ENCODE peak calls at places on chromosomes 4 and X, in ten cellular contexts. One of them, this sample, is unnamed.

GRCh38 chr4:58163172-58163571 is 1053.0 kb upstream of the IGFBP7 start:
- DNase-seq in hepatic stellate cell: no peak
- DNase-seq in amygdala: no peak
- DNase-seq in NCI-H2029: no peak
- DNase-seq in stimulated activated naive CD8-positive, alpha-beta T cell treated with anti-CD3 and anti-CD28 coated beads, Interleukin-15, Interleukin-2, amounts not matched to agents 100 U/mL and 50 U/mL, for 24 hours: no peak
- DNase-seq in HS-5: no peak
- DNase-seq in activated CD4-positive, alpha-beta T cell treated with anti-CD3 and anti-CD28 coated beads, Interleukin-2, amount 10 ng/mL, durations not matched to agents 24 days and 14 days: no peak
- DNase-seq in WTC11: no peak
- DNase-seq in sciatic nerve: no peak
- DNase-seq in CD4-positive, CD25-positive, alpha-beta regulatory T cell: no peak
- DNase-seq in this sample: no peak

GRCh38 chrX:16671005-16671404 is 21.0 kb downstream of the S100G start:
- DNase-seq in NCI-H2029: no peak
- DNase-seq in sciatic nerve: no peak
- DNase-seq in hepatic stellate cell: peak
- DNase-seq in activated CD4-positive, alpha-beta T cell treated with anti-CD3 and anti-CD28 coated beads, Interleukin-2, amount 10 ng/mL, durations not matched to agents 24 days and 14 days: peak
- DNase-seq in amygdala: peak
- DNase-seq in CD4-positive, CD25-positive, alpha-beta regulatory T cell: peak
- DNase-seq in stimulated activated naive CD8-positive, alpha-beta T cell treated with anti-CD3 and anti-CD28 coated beads, Interleukin-15, Interleukin-2, amounts not matched to agents 100 U/mL and 50 U/mL, for 24 hours: peak
- DNase-seq in HS-5: no peak
- DNase-seq in WTC11: no peak
- DNase-seq in this sample: no peak

GRCh38 chr4:189769131-189769530 is 171.5 kb upstream of the FRG1 start:
- DNase-seq in HS-5: no peak
- DNase-seq in hepatic stellate cell: no peak
- DNase-seq in NCI-H2029: no peak
- DNase-seq in WTC11: no peak
- DNase-seq in CD4-positive, CD25-positive, alpha-beta regulatory T cell: no peak
- DNase-seq in activated CD4-positive, alpha-beta T cell treated with anti-CD3 and anti-CD28 coated beads, Interleukin-2, amount 10 ng/mL, durations not matched to agents 24 days and 14 days: no peak
- DNase-seq in amygdala: no peak
- DNase-seq in sciatic nerve: no peak
- DNase-seq in stimulated activated naive CD8-positive, alpha-beta T cell treated with anti-CD3 and anti-CD28 coated beads, Interleukin-15, Interleukin-2, amounts not matched to agents 100 U/mL and 50 U/mL, for 24 hours: no peak
- DNase-seq in this sample: no peak

GRCh38 chr4:82799006-82799881 is 648 bp upstream of the SCD5 start:
- DNase-seq in WTC11: no peak
- DNase-seq in hepatic stellate cell: no peak
- DNase-seq in stimulated activated naive CD8-positive, alpha-beta T cell treated with anti-CD3 and anti-CD28 coated beads, Interleukin-15, Interleukin-2, amounts not matched to agents 100 U/mL and 50 U/mL, for 24 hours: peak
- DNase-seq in CD4-positive, CD25-positive, alpha-beta regulatory T cell: peak
- DNase-seq in NCI-H2029: no peak
- DNase-seq in HS-5: no peak
- DNase-seq in amygdala: peak
- DNase-seq in sciatic nerve: no peak
- DNase-seq in activated CD4-positive, alpha-beta T cell treated with anti-CD3 and anti-CD28 coated beads, Interleukin-2, amount 10 ng/mL, durations not matched to agents 24 days and 14 days: peak
- DNase-seq in this sample: no peak

GRCh38 chr4:88672987-88673386 is 24.6 kb downstream of the NAP1L5 start:
- DNase-seq in NCI-H2029: peak
- DNase-seq in WTC11: peak
- DNase-seq in hepatic stellate cell: no peak
- DNase-seq in CD4-positive, CD25-positive, alpha-beta regulatory T cell: peak
- DNase-seq in stimulated activated naive CD8-positive, alpha-beta T cell treated with anti-CD3 and anti-CD28 coated beads, Interleukin-15, Interleukin-2, amounts not matched to agents 100 U/mL and 50 U/mL, for 24 hours: peak
- DNase-seq in activated CD4-positive, alpha-beta T cell treated with anti-CD3 and anti-CD28 coated beads, Interleukin-2, amount 10 ng/mL, durations not matched to agents 24 days and 14 days: peak
- DNase-seq in amygdala: peak
- DNase-seq in sciatic nerve: no peak
- DNase-seq in HS-5: no peak
- DNase-seq in this sample: no peak

GRCh38 chrX:120308558-120308957 is 2.7 kb downstream of the TMEM255A start:
- DNase-seq in activated CD4-positive, alpha-beta T cell treated with anti-CD3 and anti-CD28 coated beads, Interleukin-2, amount 10 ng/mL, durations not matched to agents 24 days and 14 days: no peak
- DNase-seq in NCI-H2029: no peak
- DNase-seq in sciatic nerve: no peak
- DNase-seq in amygdala: no peak
- DNase-seq in hepatic stellate cell: no peak
- DNase-seq in WTC11: peak
- DNase-seq in HS-5: no peak
- DNase-seq in CD4-positive, CD25-positive, alpha-beta regulatory T cell: no peak
- DNase-seq in stimulated activated naive CD8-positive, alpha-beta T cell treated with anti-CD3 and anti-CD28 coated beads, Interleukin-15, Interleukin-2, amounts not matched to agents 100 U/mL and 50 U/mL, for 24 hours: no peak
- DNase-seq in this sample: no peak

GRCh38 chrX:3046253-3046909 is 5.1 kb downstream of the ARSF start:
- DNase-seq in NCI-H2029: no peak
- DNase-seq in HS-5: no peak
- DNase-seq in WTC11: no peak
- DNase-seq in amygdala: no peak
- DNase-seq in CD4-positive, CD25-positive, alpha-beta regulatory T cell: no peak
- DNase-seq in sciatic nerve: no peak
- DNase-seq in hepatic stellate cell: no peak
- DNase-seq in stimulated activated naive CD8-positive, alpha-beta T cell treated with anti-CD3 and anti-CD28 coated beads, Interleukin-15, Interleukin-2, amounts not matched to agents 100 U/mL and 50 U/mL, for 24 hours: no peak
- DNase-seq in activated CD4-positive, alpha-beta T cell treated with anti-CD3 and anti-CD28 coated beads, Interleukin-2, amount 10 ng/mL, durations not matched to agents 24 days and 14 days: peak
- DNase-seq in this sample: no peak

GRCh38 chrX:120429776-120430535 is 39.1 kb downstream of the LAMP2 start:
- DNase-seq in HS-5: no peak
- DNase-seq in stimulated activated naive CD8-positive, alpha-beta T cell treated with anti-CD3 and anti-CD28 coated beads, Interleukin-15, Interleukin-2, amounts not matched to agents 100 U/mL and 50 U/mL, for 24 hours: no peak
- DNase-seq in sciatic nerve: no peak
- DNase-seq in activated CD4-positive, alpha-beta T cell treated with anti-CD3 and anti-CD28 coated beads, Interleukin-2, amount 10 ng/mL, durations not matched to agents 24 days and 14 days: no peak
- DNase-seq in CD4-positive, CD25-positive, alpha-beta regulatory T cell: no peak
- DNase-seq in WTC11: no peak
- DNase-seq in amygdala: no peak
- DNase-seq in hepatic stellate cell: no peak
- DNase-seq in NCI-H2029: no peak
- DNase-seq in this sample: no peak

GRCh38 chr4:153471691-153472080 is 5.5 kb downstream of the TMEM131L start:
- DNase-seq in hepatic stellate cell: no peak
- DNase-seq in amygdala: no peak
- DNase-seq in WTC11: no peak
- DNase-seq in NCI-H2029: no peak
- DNase-seq in sciatic nerve: no peak
- DNase-seq in HS-5: no peak
- DNase-seq in CD4-positive, CD25-positive, alpha-beta regulatory T cell: peak
- DNase-seq in activated CD4-positive, alpha-beta T cell treated with anti-CD3 and anti-CD28 coated beads, Interleukin-2, amount 10 ng/mL, durations not matched to agents 24 days and 14 days: peak
- DNase-seq in stimulated activated naive CD8-positive, alpha-beta T cell treated with anti-CD3 and anti-CD28 coated beads, Interleukin-15, Interleukin-2, amounts not matched to agents 100 U/mL and 50 U/mL, for 24 hours: peak
- DNase-seq in this sample: peak

GRCh38 chr4:140004580-140005314 is 149.2 kb downstream of the MAML3 start:
- DNase-seq in CD4-positive, CD25-positive, alpha-beta regulatory T cell: no peak
- DNase-seq in amygdala: peak
- DNase-seq in sciatic nerve: peak
- DNase-seq in hepatic stellate cell: peak
- DNase-seq in HS-5: no peak
- DNase-seq in activated CD4-positive, alpha-beta T cell treated with anti-CD3 and anti-CD28 coated beads, Interleukin-2, amount 10 ng/mL, durations not matched to agents 24 days and 14 days: no peak
- DNase-seq in stimulated activated naive CD8-positive, alpha-beta T cell treated with anti-CD3 and anti-CD28 coated beads, Interleukin-15, Interleukin-2, amounts not matched to agents 100 U/mL and 50 U/mL, for 24 hours: no peak
- DNase-seq in NCI-H2029: peak
- DNase-seq in WTC11: peak
- DNase-seq in this sample: no peak

GRCh38 chr4:36281384-36282106 is at the start of gene DTHD1:
- DNase-seq in sciatic nerve: no peak
- DNase-seq in activated CD4-positive, alpha-beta T cell treated with anti-CD3 and anti-CD28 coated beads, Interleukin-2, amount 10 ng/mL, durations not matched to agents 24 days and 14 days: no peak
- DNase-seq in NCI-H2029: no peak
- DNase-seq in amygdala: no peak
- DNase-seq in hepatic stellate cell: no peak
- DNase-seq in HS-5: no peak
- DNase-seq in CD4-positive, CD25-positive, alpha-beta regulatory T cell: peak
- DNase-seq in WTC11: no peak
- DNase-seq in stimulated activated naive CD8-positive, alpha-beta T cell treated with anti-CD3 and anti-CD28 coated beads, Interleukin-15, Interleukin-2, amounts not matched to agents 100 U/mL and 50 U/mL, for 24 hours: peak
- DNase-seq in this sample: no peak

GRCh38 chrX:128458888-128459287 is 406.7 kb upstream of the ACTRT1 start:
- DNase-seq in hepatic stellate cell: no peak
- DNase-seq in sciatic nerve: no peak
- DNase-seq in amygdala: no peak
- DNase-seq in CD4-positive, CD25-positive, alpha-beta regulatory T cell: no peak
- DNase-seq in stimulated activated naive CD8-positive, alpha-beta T cell treated with anti-CD3 and anti-CD28 coated beads, Interleukin-15, Interleukin-2, amounts not matched to agents 100 U/mL and 50 U/mL, for 24 hours: no peak
- DNase-seq in activated CD4-positive, alpha-beta T cell treated with anti-CD3 and anti-CD28 coated beads, Interleukin-2, amount 10 ng/mL, durations not matched to agents 24 days and 14 days: no peak
- DNase-seq in HS-5: no peak
- DNase-seq in WTC11: no peak
- DNase-seq in NCI-H2029: no peak
- DNase-seq in this sample: no peak

GRCh38 chrX:1463581-1464281 is 11.0 kb upstream of the ASMTL start:
- DNase-seq in HS-5: no peak
- DNase-seq in CD4-positive, CD25-positive, alpha-beta regulatory T cell: no peak
- DNase-seq in activated CD4-positive, alpha-beta T cell treated with anti-CD3 and anti-CD28 coated beads, Interleukin-2, amount 10 ng/mL, durations not matched to agents 24 days and 14 days: peak
- DNase-seq in stimulated activated naive CD8-positive, alpha-beta T cell treated with anti-CD3 and anti-CD28 coated beads, Interleukin-15, Interleukin-2, amounts not matched to agents 100 U/mL and 50 U/mL, for 24 hours: peak
- DNase-seq in sciatic nerve: no peak
- DNase-seq in amygdala: no peak
- DNase-seq in hepatic stellate cell: no peak
- DNase-seq in WTC11: no peak
- DNase-seq in NCI-H2029: no peak
- DNase-seq in this sample: no peak

GRCh38 chr4:11470709-11471441 is 42.2 kb upstream of the HS3ST1 start:
- DNase-seq in sciatic nerve: no peak
- DNase-seq in amygdala: no peak
- DNase-seq in WTC11: no peak
- DNase-seq in CD4-positive, CD25-positive, alpha-beta regulatory T cell: no peak
- DNase-seq in hepatic stellate cell: no peak
- DNase-seq in HS-5: no peak
- DNase-seq in NCI-H2029: no peak
- DNase-seq in activated CD4-positive, alpha-beta T cell treated with anti-CD3 and anti-CD28 coated beads, Interleukin-2, amount 10 ng/mL, durations not matched to agents 24 days and 14 days: peak
- DNase-seq in stimulated activated naive CD8-positive, alpha-beta T cell treated with anti-CD3 and anti-CD28 coated beads, Interleukin-15, Interleukin-2, amounts not matched to agents 100 U/mL and 50 U/mL, for 24 hours: peak
- DNase-seq in this sample: no peak

GRCh38 chr4:17646693-17647092 is 32.3 kb downstream of the MED28 start:
- DNase-seq in WTC11: no peak
- DNase-seq in CD4-positive, CD25-positive, alpha-beta regulatory T cell: no peak
- DNase-seq in NCI-H2029: peak
- DNase-seq in activated CD4-positive, alpha-beta T cell treated with anti-CD3 and anti-CD28 coated beads, Interleukin-2, amount 10 ng/mL, durations not matched to agents 24 days and 14 days: no peak
- DNase-seq in sciatic nerve: no peak
- DNase-seq in HS-5: no peak
- DNase-seq in hepatic stellate cell: no peak
- DNase-seq in amygdala: no peak
- DNase-seq in stimulated activated naive CD8-positive, alpha-beta T cell treated with anti-CD3 and anti-CD28 coated beads, Interleukin-15, Interleukin-2, amounts not matched to agents 100 U/mL and 50 U/mL, for 24 hours: no peak
- DNase-seq in this sample: no peak

GRCh38 chrX:46837543-46838481 is 969 bp downstream of the RP2 start:
- DNase-seq in CD4-positive, CD25-positive, alpha-beta regulatory T cell: peak
- DNase-seq in WTC11: no peak
- DNase-seq in amygdala: no peak
- DNase-seq in hepatic stellate cell: peak
- DNase-seq in HS-5: no peak
- DNase-seq in activated CD4-positive, alpha-beta T cell treated with anti-CD3 and anti-CD28 coated beads, Interleukin-2, amount 10 ng/mL, durations not matched to agents 24 days and 14 days: peak
- DNase-seq in stimulated activated naive CD8-positive, alpha-beta T cell treated with anti-CD3 and anti-CD28 coated beads, Interleukin-15, Interleukin-2, amounts not matched to agents 100 U/mL and 50 U/mL, for 24 hours: peak
- DNase-seq in NCI-H2029: no peak
- DNase-seq in sciatic nerve: no peak
- DNase-seq in this sample: no peak

GRCh38 chrX:136395271-136395670 is 92.5 kb upstream of the BRS3 start:
- DNase-seq in activated CD4-positive, alpha-beta T cell treated with anti-CD3 and anti-CD28 coated beads, Interleukin-2, amount 10 ng/mL, durations not matched to agents 24 days and 14 days: no peak
- DNase-seq in stimulated activated naive CD8-positive, alpha-beta T cell treated with anti-CD3 and anti-CD28 coated beads, Interleukin-15, Interleukin-2, amounts not matched to agents 100 U/mL and 50 U/mL, for 24 hours: no peak
- DNase-seq in NCI-H2029: no peak
- DNase-seq in CD4-positive, CD25-positive, alpha-beta regulatory T cell: no peak
- DNase-seq in WTC11: no peak
- DNase-seq in amygdala: no peak
- DNase-seq in hepatic stellate cell: no peak
- DNase-seq in sciatic nerve: no peak
- DNase-seq in HS-5: peak
- DNase-seq in this sample: no peak

GRCh38 chr4:105544517-105544916 is 7.9 kb upstream of the ARHGEF38 start:
- DNase-seq in WTC11: no peak
- DNase-seq in hepatic stellate cell: no peak
- DNase-seq in sciatic nerve: no peak
- DNase-seq in activated CD4-positive, alpha-beta T cell treated with anti-CD3 and anti-CD28 coated beads, Interleukin-2, amount 10 ng/mL, durations not matched to agents 24 days and 14 days: no peak
- DNase-seq in stimulated activated naive CD8-positive, alpha-beta T cell treated with anti-CD3 and anti-CD28 coated beads, Interleukin-15, Interleukin-2, amounts not matched to agents 100 U/mL and 50 U/mL, for 24 hours: no peak
- DNase-seq in CD4-positive, CD25-positive, alpha-beta regulatory T cell: no peak
- DNase-seq in amygdala: no peak
- DNase-seq in NCI-H2029: no peak
- DNase-seq in HS-5: no peak
- DNase-seq in this sample: no peak

GRCh38 chr4:18529482-18529881 is 507.9 kb upstream of the LCORL start:
- DNase-seq in amygdala: no peak
- DNase-seq in CD4-positive, CD25-positive, alpha-beta regulatory T cell: no peak
- DNase-seq in stimulated activated naive CD8-positive, alpha-beta T cell treated with anti-CD3 and anti-CD28 coated beads, Interleukin-15, Interleukin-2, amounts not matched to agents 100 U/mL and 50 U/mL, for 24 hours: no peak
- DNase-seq in NCI-H2029: no peak
- DNase-seq in hepatic stellate cell: no peak
- DNase-seq in WTC11: no peak
- DNase-seq in sciatic nerve: no peak
- DNase-seq in activated CD4-positive, alpha-beta T cell treated with anti-CD3 and anti-CD28 coated beads, Interleukin-2, amount 10 ng/mL, durations not matched to agents 24 days and 14 days: no peak
- DNase-seq in HS-5: no peak
- DNase-seq in this sample: no peak

GRCh38 chr4:75919914-75920313 is 17.7 kb upstream of the PPEF2 start:
- DNase-seq in HS-5: no peak
- DNase-seq in CD4-positive, CD25-positive, alpha-beta regulatory T cell: no peak
- DNase-seq in WTC11: no peak
- DNase-seq in amygdala: peak
- DNase-seq in hepatic stellate cell: no peak
- DNase-seq in stimulated activated naive CD8-positive, alpha-beta T cell treated with anti-CD3 and anti-CD28 coated beads, Interleukin-15, Interleukin-2, amounts not matched to agents 100 U/mL and 50 U/mL, for 24 hours: no peak
- DNase-seq in activated CD4-positive, alpha-beta T cell treated with anti-CD3 and anti-CD28 coated beads, Interleukin-2, amount 10 ng/mL, durations not matched to agents 24 days and 14 days: no peak
- DNase-seq in NCI-H2029: peak
- DNase-seq in sciatic nerve: no peak
- DNase-seq in this sample: no peak

GRCh38 chr4:20916106-20916505 is 215.8 kb downstream of the PACRGL start:
- DNase-seq in CD4-positive, CD25-positive, alpha-beta regulatory T cell: peak
- DNase-seq in NCI-H2029: no peak
- DNase-seq in HS-5: no peak
- DNase-seq in stimulated activated naive CD8-positive, alpha-beta T cell treated with anti-CD3 and anti-CD28 coated beads, Interleukin-15, Interleukin-2, amounts not matched to agents 100 U/mL and 50 U/mL, for 24 hours: peak
- DNase-seq in sciatic nerve: no peak
- DNase-seq in WTC11: no peak
- DNase-seq in hepatic stellate cell: no peak
- DNase-seq in amygdala: no peak
- DNase-seq in activated CD4-positive, alpha-beta T cell treated with anti-CD3 and anti-CD28 coated beads, Interleukin-2, amount 10 ng/mL, durations not matched to agents 24 days and 14 days: peak
- DNase-seq in this sample: peak

GRCh38 chr4:7323461-7323871 is 111.3 kb downstream of the PSAPL1 start:
- DNase-seq in stimulated activated naive CD8-positive, alpha-beta T cell treated with anti-CD3 and anti-CD28 coated beads, Interleukin-15, Interleukin-2, amounts not matched to agents 100 U/mL and 50 U/mL, for 24 hours: no peak
- DNase-seq in hepatic stellate cell: no peak
- DNase-seq in activated CD4-positive, alpha-beta T cell treated with anti-CD3 and anti-CD28 coated beads, Interleukin-2, amount 10 ng/mL, durations not matched to agents 24 days and 14 days: no peak
- DNase-seq in CD4-positive, CD25-positive, alpha-beta regulatory T cell: no peak
- DNase-seq in sciatic nerve: no peak
- DNase-seq in NCI-H2029: no peak
- DNase-seq in WTC11: no peak
- DNase-seq in amygdala: no peak
- DNase-seq in HS-5: no peak
- DNase-seq in this sample: no peak

GRCh38 chr4:153651041-153651960 is 32.8 kb upstream of the TLR2 start:
- DNase-seq in NCI-H2029: no peak
- DNase-seq in CD4-positive, CD25-positive, alpha-beta regulatory T cell: peak
- DNase-seq in HS-5: no peak
- DNase-seq in hepatic stellate cell: no peak
- DNase-seq in stimulated activated naive CD8-positive, alpha-beta T cell treated with anti-CD3 and anti-CD28 coated beads, Interleukin-15, Interleukin-2, amounts not matched to agents 100 U/mL and 50 U/mL, for 24 hours: peak
- DNase-seq in WTC11: no peak
- DNase-seq in activated CD4-positive, alpha-beta T cell treated with anti-CD3 and anti-CD28 coated beads, Interleukin-2, amount 10 ng/mL, durations not matched to agents 24 days and 14 days: peak
- DNase-seq in sciatic nerve: no peak
- DNase-seq in amygdala: peak
- DNase-seq in this sample: peak

GRCh38 chrX:15737957-15738685 is at the start of gene CA5B:
- DNase-seq in hepatic stellate cell: peak
- DNase-seq in CD4-positive, CD25-positive, alpha-beta regulatory T cell: peak
- DNase-seq in amygdala: peak
- DNase-seq in NCI-H2029: peak
- DNase-seq in sciatic nerve: peak
- DNase-seq in activated CD4-positive, alpha-beta T cell treated with anti-CD3 and anti-CD28 coated beads, Interleukin-2, amount 10 ng/mL, durations not matched to agents 24 days and 14 days: peak
- DNase-seq in WTC11: peak
- DNase-seq in HS-5: no peak
- DNase-seq in stimulated activated naive CD8-positive, alpha-beta T cell treated with anti-CD3 and anti-CD28 coated beads, Interleukin-15, Interleukin-2, amounts not matched to agents 100 U/mL and 50 U/mL, for 24 hours: peak
- DNase-seq in this sample: peak

GRCh38 chr4:168848112-168848511 is 161.9 kb downstream of the CBR4 start:
- DNase-seq in stimulated activated naive CD8-positive, alpha-beta T cell treated with anti-CD3 and anti-CD28 coated beads, Interleukin-15, Interleukin-2, amounts not matched to agents 100 U/mL and 50 U/mL, for 24 hours: no peak
- DNase-seq in amygdala: no peak
- DNase-seq in CD4-positive, CD25-positive, alpha-beta regulatory T cell: no peak
- DNase-seq in HS-5: no peak
- DNase-seq in hepatic stellate cell: no peak
- DNase-seq in WTC11: no peak
- DNase-seq in NCI-H2029: peak
- DNase-seq in sciatic nerve: no peak
- DNase-seq in activated CD4-positive, alpha-beta T cell treated with anti-CD3 and anti-CD28 coated beads, Interleukin-2, amount 10 ng/mL, durations not matched to agents 24 days and 14 days: no peak
- DNase-seq in this sample: no peak

GRCh38 chr4:77765720-77766119 is 53.4 kb downstream of the CNOT6L start:
- DNase-seq in WTC11: no peak
- DNase-seq in amygdala: no peak
- DNase-seq in sciatic nerve: no peak
- DNase-seq in CD4-positive, CD25-positive, alpha-beta regulatory T cell: no peak
- DNase-seq in activated CD4-positive, alpha-beta T cell treated with anti-CD3 and anti-CD28 coated beads, Interleukin-2, amount 10 ng/mL, durations not matched to agents 24 days and 14 days: no peak
- DNase-seq in NCI-H2029: no peak
- DNase-seq in HS-5: no peak
- DNase-seq in stimulated activated naive CD8-positive, alpha-beta T cell treated with anti-CD3 and anti-CD28 coated beads, Interleukin-15, Interleukin-2, amounts not matched to agents 100 U/mL and 50 U/mL, for 24 hours: no peak
- DNase-seq in hepatic stellate cell: no peak
- DNase-seq in this sample: no peak

GRCh38 chr4:38683265-38683664 is 19.3 kb downstream of the KLF3 start:
- DNase-seq in NCI-H2029: no peak
- DNase-seq in HS-5: no peak
- DNase-seq in WTC11: no peak
- DNase-seq in activated CD4-positive, alpha-beta T cell treated with anti-CD3 and anti-CD28 coated beads, Interleukin-2, amount 10 ng/mL, durations not matched to agents 24 days and 14 days: no peak
- DNase-seq in hepatic stellate cell: no peak
- DNase-seq in sciatic nerve: no peak
- DNase-seq in amygdala: no peak
- DNase-seq in CD4-positive, CD25-positive, alpha-beta regulatory T cell: no peak
- DNase-seq in stimulated activated naive CD8-positive, alpha-beta T cell treated with anti-CD3 and anti-CD28 coated beads, Interleukin-15, Interleukin-2, amounts not matched to agents 100 U/mL and 50 U/mL, for 24 hours: no peak
- DNase-seq in this sample: no peak

GRCh38 chr4:105460306-105460705 is 13.6 kb downstream of the PPA2 start:
- DNase-seq in WTC11: no peak
- DNase-seq in CD4-positive, CD25-positive, alpha-beta regulatory T cell: no peak
- DNase-seq in sciatic nerve: no peak
- DNase-seq in NCI-H2029: no peak
- DNase-seq in stimulated activated naive CD8-positive, alpha-beta T cell treated with anti-CD3 and anti-CD28 coated beads, Interleukin-15, Interleukin-2, amounts not matched to agents 100 U/mL and 50 U/mL, for 24 hours: no peak
- DNase-seq in HS-5: no peak
- DNase-seq in activated CD4-positive, alpha-beta T cell treated with anti-CD3 and anti-CD28 coated beads, Interleukin-2, amount 10 ng/mL, durations not matched to agents 24 days and 14 days: no peak
- DNase-seq in hepatic stellate cell: no peak
- DNase-seq in amygdala: no peak
- DNase-seq in this sample: no peak